ENCODE peak calls at places on chromosome 1, in four cellular contexts. M is stimulated activated CD4-positive, alpha-beta T cell treated with anti-CD3 and anti-CD28 coated beads, Interleukin-12 subunit alpha, Interleukin-12 subunit beta, amount 100 ng/mL, for 48 hours; C is sciatic nerve; A is cardiac fibroblast. F is an unnamed sample.

GRCh38 chr1:20462397-20462796 is 23.6 kb downstream of the CAMK2N1 start:
- DNase-seq in M (no peak), A (no peak), C (no peak), F (no peak)

GRCh38 chr1:97073169-97073568 is 351.6 kb downstream of the PTBP2 start:
- DNase-seq in M (no peak), A (no peak), C (no peak), F (no peak)

GRCh38 chr1:53135735-53136114 is 6.7 kb downstream of the SLC1A7 start:
- DNase-seq in C (peak), M (no peak), A (peak), F (no peak)

GRCh38 chr1:44588551-44588950 is 85.7 kb downstream of the TMEM53 start:
- DNase-seq in C (no peak), A (no peak), M (no peak), F (no peak)

GRCh38 chr1:228114827-228115226 is 5.7 kb upstream of the MRPL55 start:
- DNase-seq in M (no peak), C (no peak), A (no peak), F (no peak)

GRCh38 chr1:245074232-245074747 is 80.5 kb upstream of the KIF26B start:
- DNase-seq in M (no peak), A (no peak), C (no peak), F (no peak)

GRCh38 chr1:197467881-197468280 is 199.8 kb downstream of the CRB1 start:
- DNase-seq in M (no peak), C (no peak), A (peak), F (no peak)

GRCh38 chr1:205317311-205317917 is 4.1 kb downstream of the NUAK2 start:
- DNase-seq in M (no peak), C (peak), A (peak), F (no peak)

GRCh38 chr1:234206651-234207284 is 166.5 kb upstream of the COA6 start:
- DNase-seq in C (no peak), A (peak), M (no peak), F (no peak)

GRCh38 chr1:181318858-181319235 is 164.5 kb upstream of the CACNA1E start:
- DNase-seq in A (no peak), M (no peak), C (no peak), F (no peak)

GRCh38 chr1:153985984-153986761 is at the start of gene RAB13:
- DNase-seq in A (peak), C (peak), M (no peak), F (no peak)

GRCh38 chr1:24874056-24874455 is 56.0 kb downstream of the RUNX3 start:
- DNase-seq in A (no peak), C (no peak), M (no peak), F (no peak)

GRCh38 chr1:17313910-17314309 is 5.9 kb downstream of the PADI4 start:
- DNase-seq in M (no peak), C (no peak), A (no peak), F (no peak)

GRCh38 chr1:47438321-47439150 is 692 bp downstream of the FOXD2 start:
- DNase-seq in A (no peak), C (no peak), M (no peak), F (no peak)